ENCODE peak calls at places on chromosome 7, in seven cellular contexts. M is AG09319, P is neural progenitor cell, X is cardiac fibroblast, J is pancreas, S is endodermal cell, H is astrocyte of the cerebellum. U is an unnamed sample.

GRCh38 chr7:151541709-151542499 is 22.2 kb upstream of the RHEB start:
- DNase-seq in M (no peak), P (no peak), X (no peak), J (no peak), S (no peak), H (no peak), U (no peak)

GRCh38 chr7:140200102-140200989 is 23.6 kb upstream of the KDM7A start:
- DNase-seq in M (no peak), P (no peak), X (peak; percentile 75), J (no peak), S (no peak), H (no peak), U (peak; percentile 65)

GRCh38 chr7:133961724-133962123 is 165.4 kb upstream of the LRGUK start:
- DNase-seq in M (no peak), P (no peak), X (no peak), J (no peak), S (no peak), H (no peak), U (no peak)

GRCh38 chr7:93719546-93719945 is 145.0 kb upstream of the CALCR start:
- DNase-seq in M (no peak), P (no peak), X (peak; percentile 47), J (no peak), S (no peak), H (peak; percentile 82), U (no peak)

GRCh38 chr7:22612776-22613175 is 112.8 kb upstream of the STEAP1B start:
- DNase-seq in M (no peak), P (no peak), X (no peak), J (no peak), S (no peak), H (no peak), U (no peak)

GRCh38 chr7:51161937-51162336 is 154.7 kb downstream of the COBL start:
- DNase-seq in M (no peak), P (no peak), X (no peak), J (no peak), S (no peak), H (no peak), U (no peak)

GRCh38 chr7:139734395-139734794 is 43.4 kb downstream of the HIPK2 start:
- DNase-seq in M (no peak), P (no peak), X (peak; percentile 99), J (no peak), S (peak; percentile 10), H (peak; percentile 90), U (peak; percentile 92)

GRCh38 chr7:20236790-20237189 is 19.6 kb upstream of the MACC1 start:
- DNase-seq in M (no peak), P (no peak), X (no peak), J (no peak), S (no peak), H (no peak), U (no peak)

GRCh38 chr7:479948-480499 is 39.6 kb downstream of the PDGFA start:
- DNase-seq in M (no peak), P (no peak), X (no peak), J (no peak), S (no peak), H (no peak), U (no peak)

GRCh38 chr7:90383879-90384278 is 19.4 kb upstream of the CLDN12 start:
- DNase-seq in M (no peak), P (no peak), X (peak; percentile 37), J (no peak), S (no peak), H (no peak), U (no peak)

GRCh38 chr7:19275000-19275399 is 129.8 kb upstream of the FERD3L start:
- DNase-seq in M (no peak), P (no peak), X (no peak), J (no peak), S (no peak), H (no peak), U (no peak)

GRCh38 chr7:36448781-36449379 is 59.2 kb downstream of the ANLN start:
- DNase-seq in M (no peak), P (no peak), X (peak; percentile 34), J (no peak), S (no peak), H (no peak), U (no peak)

GRCh38 chr7:10802526-10802925 is 171.1 kb upstream of the PHF14 start:
- DNase-seq in M (no peak), P (no peak), X (peak; percentile 31), J (no peak), S (no peak), H (peak; percentile 96), U (peak; percentile 68)

DNA sequence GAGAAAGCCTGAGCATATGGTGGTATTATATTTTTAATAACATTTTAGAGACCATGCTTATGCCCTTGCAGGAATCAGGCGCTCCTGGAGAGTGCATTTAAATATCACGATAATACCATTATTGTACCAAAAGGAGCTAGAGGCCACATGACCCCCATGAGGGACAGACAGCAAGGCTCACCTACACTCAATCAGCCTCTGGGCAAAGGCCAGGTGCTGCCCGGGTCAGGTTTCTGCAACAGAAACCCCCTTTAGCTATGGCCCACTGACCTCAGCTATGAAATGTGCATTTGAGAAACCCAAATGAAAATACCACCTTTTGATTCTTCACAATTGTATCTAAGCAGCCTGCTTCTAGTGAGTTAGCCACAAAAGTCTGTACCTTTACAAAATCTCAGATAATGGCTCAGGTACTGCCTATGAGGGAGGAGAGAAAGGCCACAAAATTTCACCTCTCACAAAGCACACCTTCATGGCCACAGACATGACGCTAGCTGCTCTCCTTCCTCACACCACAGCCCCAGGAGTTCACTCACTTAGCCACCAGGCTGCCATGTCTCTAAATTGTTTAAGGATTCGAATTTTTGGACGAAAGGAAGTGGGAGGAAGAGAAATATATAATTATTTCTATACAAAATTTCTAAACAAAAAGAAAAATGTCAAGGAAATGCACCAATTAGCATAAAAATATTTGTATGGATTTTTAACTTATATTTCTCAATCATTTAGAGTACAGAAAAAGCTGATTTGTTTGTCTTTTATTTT is 79.9 kb downstream of the GLI3 start:
- DNase-seq in M (no peak), P (no peak), X (no peak), J (no peak), S (no peak), H (no peak), U (no peak)
- TF ChIP-seq CTCF in M (no peak), P (no peak), X (no peak), J (no peak), S (peak; percentile 51), H (no peak), U (no peak)

GRCh38 chr7:146126767-146127509 is 10.3 kb downstream of the CNTNAP2 start:
- DNase-seq in M (no peak), P (no peak), X (no peak), J (no peak), S (no peak), H (no peak), U (no peak)

GRCh38 chr7:146123715-146124114 is 7.1 kb downstream of the CNTNAP2 start:
- DNase-seq in M (no peak), P (no peak), X (no peak), J (no peak), S (no peak), H (no peak), U (no peak)

GRCh38 chr7:146129997-146130396 is 13.4 kb downstream of the CNTNAP2 start:
- DNase-seq in M (no peak), P (no peak), X (no peak), J (no peak), S (no peak), H (no peak), U (no peak)

GRCh38 chr7:146131701-146132100 is 15.1 kb downstream of the CNTNAP2 start:
- DNase-seq in M (no peak), P (no peak), X (no peak), J (no peak), S (peak; percentile 77), H (no peak), U (no peak)

GRCh38 chr7:146129296-146129695 is 12.7 kb downstream of the CNTNAP2 start:
- DNase-seq in M (no peak), P (peak; percentile 30), X (peak; percentile 1), J (no peak), S (no peak), H (no peak), U (no peak)
- TF ChIP-seq CTCF in M (no peak), P (peak; percentile 35), X (no peak), J (no peak), S (peak; percentile 13), H (no peak), U (no peak)

GRCh38 chr7:2643386-2644229 is 11.8 kb downstream of the TTYH3 start:
- DNase-seq in M (no peak), P (no peak), X (no peak), J (no peak), S (peak; percentile 85), H (no peak), U (no peak)
- TF ChIP-seq CTCF in M (peak; percentile 0), P (peak; percentile 20), X (peak; percentile 10), J (no peak), S (peak; percentile 63), H (peak; percentile 24), U (no peak)

DNA sequence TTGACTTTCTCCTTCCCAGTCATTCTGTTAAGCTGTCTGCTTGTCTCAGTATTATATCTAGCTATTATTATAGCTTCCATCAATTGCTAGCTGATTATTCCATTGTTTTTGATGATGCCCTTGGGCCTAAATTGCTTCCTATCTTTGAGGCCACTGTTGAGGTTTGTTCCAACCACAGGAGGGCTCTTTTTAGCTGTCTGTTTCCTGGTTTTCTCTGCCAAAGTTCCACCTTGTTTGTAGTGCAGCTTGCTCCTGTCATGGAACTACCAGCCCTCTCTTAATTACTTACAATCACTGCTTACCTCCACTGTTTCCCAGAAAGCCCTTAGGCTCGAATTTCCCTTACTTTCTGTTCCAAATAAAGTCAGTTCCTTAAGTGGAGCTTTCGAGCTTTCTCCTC is 118.7 kb upstream of the SEC61G start:
- DNase-seq in M (no peak), P (no peak), X (peak; percentile 14), J (no peak), S (no peak), H (no peak), U (peak; percentile 39)
- TF ChIP-seq CTCF in M (no peak), P (no peak), X (no peak), J (no peak), S (peak; percentile 48), H (no peak), U (peak; percentile 26)

GRCh38 chr7:128398841-128399135 is 11.0 kb downstream of the IMPDH1 start:
- DNase-seq in M (no peak), P (no peak), X (no peak), J (no peak), S (no peak), H (no peak), U (no peak)
- TF ChIP-seq CTCF in M (no peak), P (no peak), X (no peak), J (no peak), S (peak; percentile 11), H (no peak), U (no peak)

GRCh38 chr7:158782638-158783490 is 46.4 kb downstream of the ESYT2 start:
- DNase-seq in M (no peak), P (peak; percentile 9), X (peak; percentile 60), J (no peak), S (peak; percentile 71), H (peak; percentile 8), U (peak; percentile 51)
- TF ChIP-seq CTCF in M (peak; percentile 35), P (no peak), X (peak; percentile 44), J (no peak), S (peak; percentile 61), H (peak; percentile 38), U (peak; percentile 25)